ENCODE peak calls at places on chromosomes 11 and 22, in six cellular contexts. R, B, H, C, V and A are unnamed samples. For H3K4me1, the result is how much of the 10 kb centered on the place peaks cover.

GRCh38 chr11:48103621-48104561 is 112.7 kb upstream of the OR4B1 start:
- DNase-seq in B (no peak), V (no peak), H (no peak), R (no peak), C (no peak), A (no peak)

GRCh38 chr11:11073996-11074395 is 216.1 kb upstream of the ZBED5 start:
- DNase-seq in C (no peak), B (no peak), V (no peak), R (no peak), H (no peak), A (no peak)

GRCh38 chr22:47328550-47329243 is 566.2 kb downstream of the TBC1D22A start:
- DNase-seq in H (no peak), V (peak), B (peak), R (no peak), C (peak), A (peak)

GRCh38 chr11:132408877-132409276 is 1038.5 kb downstream of the NTM start:
- DNase-seq in B (no peak), R (no peak), H (no peak), V (no peak), C (no peak), A (no peak)

GRCh38 chr22:46069518-46070214 is 80.7 kb upstream of the PPARA start:
- DNase-seq in B (peak), V (peak), C (peak), H (no peak), R (no peak), A (peak)

GRCh38 chr22:48105254-48105653 is 1342.8 kb downstream of the TBC1D22A start:
- DNase-seq in B (no peak), V (no peak), H (no peak), R (no peak), C (no peak), A (no peak)

GRCh38 chr22:19840059-19840458 is 14.6 kb downstream of the GNB1L start:
- DNase-seq in H (no peak), V (no peak), C (no peak), B (no peak), R (no peak), A (no peak)

GRCh38 chr11:85783758-85784157 is 27.2 kb downstream of the SYTL2 start:
- DNase-seq in R (no peak), B (no peak), C (no peak), H (no peak), V (no peak), A (no peak)

GRCh38 chr11:94895451-94895850 is 77.9 kb downstream of the CWC15 start:
- DNase-seq in H (peak), B (no peak), R (no peak), V (peak), C (no peak), A (no peak)

GRCh38 chr11:62552931-62553838 is 6.6 kb upstream of the AHNAK start:
- DNase-seq in B (peak), H (peak), V (peak), C (peak), R (peak), A (peak)

GRCh38 chr11:6387811-6388599 is 2.3 kb upstream of the SMPD1 start:
- DNase-seq in B (no peak), C (no peak), R (no peak), V (peak), H (no peak), A (no peak)

DNA sequence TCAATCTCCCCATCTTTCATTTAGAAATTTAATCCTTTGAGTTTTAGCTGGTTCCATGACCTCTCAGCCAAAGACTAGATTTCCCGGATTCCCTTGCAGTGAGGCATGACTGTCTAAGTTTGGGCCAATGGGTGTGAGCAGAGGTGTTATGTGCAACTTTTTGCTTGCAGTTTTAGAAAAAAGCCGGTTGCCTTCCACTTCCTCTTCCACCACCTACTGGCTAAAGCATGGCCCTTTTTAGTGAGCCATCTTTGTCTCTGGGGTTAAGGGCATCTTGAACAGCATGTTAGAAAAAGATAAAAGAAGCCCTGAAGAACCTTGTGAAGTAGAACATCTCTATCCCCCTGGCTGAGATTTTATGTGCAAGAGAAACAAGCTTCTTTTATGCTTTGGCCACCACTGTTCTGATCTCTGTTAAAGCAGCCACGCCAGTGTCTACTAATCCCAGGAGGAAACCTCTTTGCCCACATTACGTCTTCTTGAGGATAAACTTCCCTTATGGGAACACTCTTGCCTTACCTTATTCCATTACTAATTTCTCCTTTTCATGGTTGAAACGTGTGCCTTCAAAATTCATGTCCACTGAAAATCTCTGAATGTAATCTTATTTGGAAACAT is 279.9 kb downstream of the TENM4 start:
- DNase-seq in R (no peak), B (no peak), H (peak), V (no peak), C (no peak), A (no peak)
- H3K27ac ChIP-seq in R (no peak), B (no peak), H (no peak), V (no peak), C (no peak), A (no peak)

GRCh38 chr11:68582416-68583046 is 101.8 kb upstream of the GAL start:
- DNase-seq in C (peak), B (peak), V (no peak), R (no peak), H (no peak), A (peak)
- H3K4me1 ChIP-seq in C (half or more), B (half or more), V (under half), R (under half), H (under half), A (under half)

DNA sequence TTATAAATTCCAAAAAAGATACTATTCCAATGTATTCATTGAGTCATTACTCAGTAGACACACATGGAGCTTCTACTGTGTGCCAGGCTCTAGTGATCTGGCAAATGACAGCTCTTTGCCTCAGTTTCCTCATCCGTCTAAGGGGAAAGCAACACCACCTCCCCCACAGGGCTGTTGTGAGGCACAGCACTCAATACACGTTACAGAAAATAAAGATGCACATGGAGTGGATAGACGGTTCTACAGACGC is 6.5 kb upstream of the MALAT1 start:
- DNase-seq in R (no peak), V (no peak), H (no peak), C (no peak), B (no peak), A (no peak)
- H3K4me3 ChIP-seq in R (no peak), V (no peak), H (no peak), C (no peak), B (peak), A (no peak)

GRCh38 chr11:43358308-43358669 is 431 bp upstream of the TTC17 start:
- DNase-seq in B (no peak), C (no peak), H (peak), R (no peak), V (no peak), A (no peak)
- H3K27ac ChIP-seq in B (peak), C (peak), H (peak), R (peak), V (peak), A (peak)

GRCh38 chr11:61362542-61362875 is 335 bp downstream of the TMEM138 start:
- DNase-seq in R (no peak), B (no peak), V (no peak), H (peak), C (no peak), A (no peak)

GRCh38 chr11:61364012-61364396 is 1.8 kb downstream of the TMEM138 start:
- DNase-seq in B (no peak), R (no peak), C (no peak), V (no peak), H (no peak), A (no peak)

GRCh38 chr11:61359541-61359940 is 2.1 kb downstream of the CYB561A3 start:
- DNase-seq in V (peak), R (no peak), C (no peak), H (peak), B (no peak), A (no peak)

GRCh38 chr11:61361237-61361636 is 445 bp downstream of the CYB561A3 start:
- DNase-seq in B (no peak), R (no peak), V (no peak), H (no peak), C (no peak), A (no peak)

DNA sequence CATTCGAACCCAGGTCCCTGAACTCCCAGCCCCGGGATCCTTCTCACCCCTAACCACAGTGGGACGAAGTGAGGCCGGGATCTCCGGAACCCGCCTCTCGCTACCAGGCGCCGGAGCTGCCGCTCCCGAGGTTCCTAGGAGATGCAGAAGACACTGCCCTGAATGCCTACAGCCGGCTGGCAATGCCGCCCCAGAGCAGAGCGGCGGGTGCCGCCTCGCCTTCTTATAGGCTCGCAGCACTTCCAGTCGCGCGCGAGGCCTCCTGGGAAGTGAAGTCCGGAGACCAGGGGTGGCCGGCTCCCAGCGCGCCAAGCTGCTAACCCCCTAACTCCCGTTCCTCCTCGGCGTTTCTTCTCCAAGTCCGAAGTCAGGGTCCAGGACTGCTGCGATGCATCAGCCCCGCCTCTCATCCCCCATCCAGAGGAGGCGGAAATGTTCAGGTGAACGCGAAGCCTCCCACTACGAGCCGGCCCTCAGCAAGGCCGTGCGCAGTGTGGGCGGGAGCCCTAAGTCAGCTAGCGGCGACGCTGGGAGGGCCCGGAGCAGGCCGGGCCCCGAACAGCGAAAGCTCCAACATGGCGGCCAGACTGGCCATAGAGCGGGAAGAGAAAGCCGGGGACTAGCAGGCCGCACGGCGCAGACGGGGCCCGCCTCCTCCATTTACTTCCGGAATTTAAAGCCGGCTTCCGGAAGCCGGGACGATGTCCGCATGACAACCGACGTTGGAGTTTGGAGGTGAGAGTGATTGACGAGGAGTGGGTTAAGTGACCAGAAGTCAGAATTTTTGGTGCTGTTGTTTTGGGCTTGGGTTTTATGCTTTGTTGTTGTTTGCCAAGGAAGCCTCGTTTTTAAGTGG is at the start of the genes CYB561A3 and TMEM138:
- DNase-seq in H (peak), B (peak), R (peak), V (peak), C (peak), A (peak)
- H3K4me1 ChIP-seq in H (under half), B (under half), R (under half), V (under half), C (under half), A (under half)

GRCh38 chr22:27615408-27615807 is 186.1 kb downstream of the MN1 start:
- DNase-seq in B (no peak), C (no peak), V (no peak), R (no peak), H (no peak), A (no peak)

GRCh38 chr22:27614291-27615007 is 187.1 kb downstream of the MN1 start:
- DNase-seq in R (no peak), C (no peak), V (no peak), H (no peak), B (no peak), A (no peak)

GRCh38 chr22:27612075-27612474 is 189.5 kb downstream of the MN1 start:
- DNase-seq in C (no peak), H (no peak), R (no peak), V (no peak), B (no peak), A (no peak)

GRCh38 chr22:27610863-27611786 is 190.4 kb downstream of the MN1 start:
- DNase-seq in C (no peak), B (no peak), H (no peak), R (no peak), V (no peak), A (no peak)

DNA sequence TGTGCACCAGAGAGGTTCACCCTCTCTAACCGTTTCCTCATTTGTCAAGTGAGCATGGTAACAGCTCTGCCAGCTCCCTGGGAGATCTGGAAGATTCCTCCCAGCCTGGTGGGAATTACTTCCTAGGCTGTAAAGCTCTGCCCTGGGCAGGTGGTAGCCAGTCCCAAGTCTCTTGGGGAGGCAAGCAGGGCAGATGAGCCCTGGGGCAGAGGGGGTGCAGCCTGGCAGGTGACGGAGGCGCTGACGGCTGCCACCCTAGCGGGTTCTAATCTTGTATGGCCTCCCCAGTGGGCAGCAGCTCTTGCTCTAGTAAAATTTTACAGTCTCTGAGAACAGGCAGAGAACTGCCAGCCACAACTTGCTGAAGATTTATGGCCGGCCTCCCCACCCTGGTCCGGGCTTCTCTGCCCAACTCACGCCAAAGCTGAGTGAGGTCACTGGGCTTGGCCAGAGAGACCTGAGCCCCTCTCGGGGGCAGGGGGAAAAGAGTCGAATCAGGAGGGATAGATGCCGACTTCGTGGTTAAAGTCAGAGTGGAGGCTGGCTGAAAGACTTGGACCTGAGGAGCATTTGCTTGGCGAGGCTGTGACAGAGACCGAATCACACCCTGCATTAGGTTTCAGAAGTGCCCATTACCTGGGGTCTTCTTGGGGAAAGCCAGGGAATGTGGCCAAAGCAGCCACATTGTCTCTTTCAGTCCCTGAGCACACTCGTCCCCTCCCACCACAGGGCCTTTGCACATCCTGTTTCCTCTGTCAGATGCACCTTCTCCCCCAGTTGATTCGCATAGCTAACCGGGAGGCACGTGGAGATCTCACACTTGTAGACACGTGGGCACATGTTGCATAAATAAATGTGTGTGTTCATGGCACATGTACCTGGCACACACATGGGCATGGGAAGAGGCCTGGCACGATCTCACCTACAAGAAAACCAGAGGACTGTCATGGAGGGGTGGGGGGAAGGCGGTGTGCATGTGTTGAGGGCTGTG is 188.2 kb downstream of the MN1 start:
- DNase-seq in C (no peak), B (no peak), V (no peak), H (no peak), R (no peak), A (no peak)
- H3K4me3 ChIP-seq in C (no peak), B (no peak), V (no peak), H (no peak), R (no peak), A (no peak)

GRCh38 chr22:39149915-39150847 is 2.3 kb downstream of the CBX7 start:
- DNase-seq in V (no peak), R (no peak), C (peak), H (peak), B (peak), A (no peak)

GRCh38 chr22:39148727-39149535 is 3.5 kb downstream of the CBX7 start:
- DNase-seq in H (peak), R (peak), V (peak), C (peak), B (peak), A (no peak)

GRCh38 chr22:39146256-39147101 is 6.0 kb downstream of the CBX7 start:
- DNase-seq in H (no peak), C (peak), V (no peak), R (no peak), B (no peak), A (no peak)

GRCh38 chr22:39147335-39148023 is 5.0 kb downstream of the CBX7 start:
- DNase-seq in H (no peak), B (no peak), R (no peak), V (no peak), C (peak), A (no peak)

GRCh38 chr22:39148024-39148726 is 4.3 kb downstream of the CBX7 start:
- DNase-seq in R (no peak), H (no peak), C (peak), V (no peak), B (peak), A (no peak)
- H3K27ac ChIP-seq in R (peak), H (no peak), C (peak), V (no peak), B (peak), A (no peak)

DNA sequence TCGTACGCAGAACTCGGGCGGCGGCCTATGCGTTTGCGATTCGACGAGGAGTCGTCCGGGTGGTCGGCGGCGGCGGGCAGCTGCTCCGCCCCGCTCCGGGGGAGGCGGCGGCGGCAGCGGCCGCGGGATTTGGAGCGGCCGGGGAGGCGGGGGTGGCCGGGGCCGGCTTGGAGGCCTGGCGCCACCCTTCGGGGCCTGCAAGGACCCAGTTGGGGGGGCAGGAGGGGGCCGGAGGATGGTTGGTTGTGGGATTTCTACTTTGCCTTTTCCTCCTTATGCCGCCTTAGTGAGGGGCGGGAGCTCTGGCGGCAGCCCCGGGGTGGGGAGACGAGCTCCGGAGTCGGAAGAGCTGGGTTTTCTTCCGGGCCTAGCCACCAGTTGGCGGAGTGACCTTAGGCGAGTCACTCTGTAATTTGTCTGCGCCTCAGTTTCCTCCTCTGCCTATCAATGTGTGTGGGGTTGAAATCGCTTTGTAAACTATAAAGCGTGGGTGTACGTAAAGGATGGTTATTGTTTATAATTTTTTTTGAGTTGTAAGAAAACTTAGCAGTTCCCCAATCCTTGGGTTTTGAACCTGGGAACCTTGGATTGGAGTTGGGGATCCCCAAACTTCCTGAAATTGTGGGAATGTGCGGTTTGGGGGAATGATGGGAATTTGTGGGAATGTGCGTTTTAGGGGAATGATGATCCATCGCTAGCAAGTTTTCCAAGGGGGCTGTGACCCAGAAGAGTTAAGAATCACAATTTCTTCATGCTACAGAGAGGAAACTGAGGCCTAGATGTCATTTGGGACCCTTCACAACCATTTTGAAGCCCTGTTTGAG is 679 bp downstream of the TUG1 start:
- DNase-seq in H (peak), R (peak), C (peak), B (no peak), V (peak), A (peak)
- H3K4me1 ChIP-seq in H (under half), R (under half), C (under half), B (under half), V (under half), A (half or more)